ENCODE peak calls at places on chromosomes 13 and 19, in eight cellular contexts. One of them, this sample, is unnamed.

GRCh38 chr13:27393101-27393500 is 31.3 kb upstream of the GTF3A start:
- DNase-seq in ascending aorta: no peak
- DNase-seq in left lung: no peak
- DNase-seq in Calu3: no peak
- DNase-seq in uterus: no peak
- DNase-seq in SK-N-SH: no peak
- DNase-seq in right atrium auricular region: no peak
- DNase-seq in dorsolateral prefrontal cortex: no peak
- DNase-seq in this sample: no peak

GRCh38 chr13:90493667-90494066 is 853.8 kb upstream of the MIR17HG start:
- DNase-seq in right atrium auricular region: no peak
- DNase-seq in left lung: no peak
- DNase-seq in ascending aorta: no peak
- DNase-seq in dorsolateral prefrontal cortex: no peak
- DNase-seq in SK-N-SH: no peak
- DNase-seq in uterus: no peak
- DNase-seq in Calu3: no peak
- DNase-seq in this sample: no peak

GRCh38 chr19:19259741-19260140 is 13.4 kb downstream of the TM6SF2 start:
- DNase-seq in Calu3: no peak
- DNase-seq in ascending aorta: no peak
- DNase-seq in right atrium auricular region: no peak
- DNase-seq in dorsolateral prefrontal cortex: peak; percentile 72
- DNase-seq in left lung: no peak
- DNase-seq in uterus: no peak
- DNase-seq in SK-N-SH: peak; percentile 80
- DNase-seq in this sample: no peak

GRCh38 chr19:45468159-45468651 is 409 bp downstream of the FOSB start:
- DNase-seq in dorsolateral prefrontal cortex: no peak
- DNase-seq in SK-N-SH: no peak
- DNase-seq in left lung: peak; percentile 53
- DNase-seq in uterus: no peak
- DNase-seq in right atrium auricular region: no peak
- DNase-seq in Calu3: peak; percentile 58
- DNase-seq in ascending aorta: no peak
- DNase-seq in this sample: peak; percentile 64

GRCh38 chr13:113364933-113365371 is 1.0 kb upstream of the GRTP1 start:
- DNase-seq in ascending aorta: peak; percentile 61
- DNase-seq in left lung: no peak
- DNase-seq in dorsolateral prefrontal cortex: no peak
- DNase-seq in Calu3: no peak
- DNase-seq in uterus: peak; percentile 43
- DNase-seq in SK-N-SH: peak; percentile 57
- DNase-seq in right atrium auricular region: peak; percentile 56
- DNase-seq in this sample: no peak

GRCh38 chr13:26340812-26341211 is 86.9 kb downstream of the CDK8 start:
- DNase-seq in uterus: no peak
- DNase-seq in ascending aorta: no peak
- DNase-seq in right atrium auricular region: no peak
- DNase-seq in Calu3: no peak
- DNase-seq in left lung: no peak
- DNase-seq in SK-N-SH: no peak
- DNase-seq in dorsolateral prefrontal cortex: no peak
- DNase-seq in this sample: no peak

GRCh38 chr19:35109395-35110112 is 6.1 kb upstream of the FXYD3 start:
- DNase-seq in SK-N-SH: no peak
- DNase-seq in ascending aorta: no peak
- DNase-seq in Calu3: peak; percentile 88
- DNase-seq in right atrium auricular region: no peak
- DNase-seq in dorsolateral prefrontal cortex: peak; percentile 53
- DNase-seq in uterus: no peak
- DNase-seq in left lung: no peak
- DNase-seq in this sample: no peak

GRCh38 chr13:105774739-105775460 is 760.6 kb downstream of the EFNB2 start:
- DNase-seq in Calu3: peak; percentile 33
- DNase-seq in dorsolateral prefrontal cortex: no peak
- DNase-seq in ascending aorta: no peak
- DNase-seq in uterus: no peak
- DNase-seq in left lung: no peak
- DNase-seq in SK-N-SH: no peak
- DNase-seq in right atrium auricular region: no peak
- DNase-seq in this sample: no peak

GRCh38 chr19:17390665-17391370 is 3.2 kb downstream of the CCDC194 start:
- DNase-seq in left lung: peak; percentile 92
- DNase-seq in Calu3: peak; percentile 86
- DNase-seq in uterus: peak; percentile 89
- DNase-seq in ascending aorta: peak; percentile 96
- DNase-seq in right atrium auricular region: peak; percentile 87
- DNase-seq in SK-N-SH: peak; percentile 99
- DNase-seq in dorsolateral prefrontal cortex: peak; percentile 87
- DNase-seq in this sample: peak; percentile 83

GRCh38 chr13:81017525-81018152 is 676.7 kb upstream of the SPRY2 start:
- DNase-seq in Calu3: no peak
- DNase-seq in left lung: no peak
- DNase-seq in uterus: no peak
- DNase-seq in SK-N-SH: peak; percentile 44
- DNase-seq in right atrium auricular region: no peak
- DNase-seq in dorsolateral prefrontal cortex: no peak
- DNase-seq in ascending aorta: no peak
- DNase-seq in this sample: no peak

GRCh38 chr13:36297259-36297599 is 385 bp downstream of the CCDC169 start:
- DNase-seq in ascending aorta: no peak
- DNase-seq in Calu3: no peak
- DNase-seq in uterus: no peak
- DNase-seq in right atrium auricular region: no peak
- DNase-seq in SK-N-SH: no peak
- DNase-seq in left lung: no peak
- DNase-seq in dorsolateral prefrontal cortex: peak; percentile 11
- DNase-seq in this sample: no peak

GRCh38 chr13:102651392-102651791 is 43.5 kb downstream of the METTL21C start:
- DNase-seq in Calu3: no peak
- DNase-seq in ascending aorta: no peak
- DNase-seq in left lung: no peak
- DNase-seq in right atrium auricular region: no peak
- DNase-seq in uterus: no peak
- DNase-seq in SK-N-SH: no peak
- DNase-seq in dorsolateral prefrontal cortex: no peak
- DNase-seq in this sample: no peak

GRCh38 chr13:79267560-79267959 is 138.5 kb downstream of the RBM26 start:
- DNase-seq in Calu3: no peak
- DNase-seq in right atrium auricular region: no peak
- DNase-seq in uterus: no peak
- DNase-seq in dorsolateral prefrontal cortex: no peak
- DNase-seq in SK-N-SH: no peak
- DNase-seq in ascending aorta: no peak
- DNase-seq in left lung: no peak
- DNase-seq in this sample: no peak

GRCh38 chr19:56538254-56538760 is 441 bp upstream of the ZFP28 start:
- DNase-seq in uterus: peak; percentile 89
- DNase-seq in dorsolateral prefrontal cortex: peak; percentile 89
- DNase-seq in right atrium auricular region: peak; percentile 87
- DNase-seq in left lung: peak; percentile 94
- DNase-seq in SK-N-SH: peak; percentile 95
- DNase-seq in Calu3: no peak
- DNase-seq in ascending aorta: peak; percentile 93
- DNase-seq in this sample: peak; percentile 91

GRCh38 chr13:65965496-65965895 is 1264.6 kb downstream of the PCDH9 start:
- DNase-seq in left lung: no peak
- DNase-seq in dorsolateral prefrontal cortex: no peak
- DNase-seq in ascending aorta: no peak
- DNase-seq in uterus: no peak
- DNase-seq in right atrium auricular region: no peak
- DNase-seq in SK-N-SH: no peak
- DNase-seq in Calu3: no peak
- DNase-seq in this sample: no peak

GRCh38 chr13:107211073-107211472 is 643.1 kb upstream of the ARGLU1 start:
- DNase-seq in uterus: peak; percentile 65
- DNase-seq in ascending aorta: peak; percentile 78
- DNase-seq in SK-N-SH: peak; percentile 70
- DNase-seq in right atrium auricular region: peak; percentile 87
- DNase-seq in Calu3: peak; percentile 50
- DNase-seq in dorsolateral prefrontal cortex: peak; percentile 93
- DNase-seq in left lung: peak; percentile 65
- DNase-seq in this sample: no peak

GRCh38 chr13:37886879-37887278 is 17.3 kb upstream of the TRPC4 start:
- DNase-seq in left lung: no peak
- DNase-seq in dorsolateral prefrontal cortex: no peak
- DNase-seq in ascending aorta: no peak
- DNase-seq in Calu3: no peak
- DNase-seq in right atrium auricular region: no peak
- DNase-seq in uterus: peak; percentile 41
- DNase-seq in SK-N-SH: no peak
- DNase-seq in this sample: no peak

GRCh38 chr19:584240-585001 is 5.3 kb upstream of the HCN2 start:
- DNase-seq in right atrium auricular region: no peak
- DNase-seq in Calu3: peak; percentile 63
- DNase-seq in SK-N-SH: peak; percentile 95
- DNase-seq in left lung: no peak
- DNase-seq in dorsolateral prefrontal cortex: peak; percentile 51
- DNase-seq in uterus: no peak
- DNase-seq in ascending aorta: no peak
- DNase-seq in this sample: peak; percentile 68

GRCh38 chr13:97434417-97435296 is 688 bp downstream of the RAP2A start:
- DNase-seq in Calu3: peak; percentile 0
- DNase-seq in SK-N-SH: peak; percentile 22
- DNase-seq in left lung: peak; percentile 52
- DNase-seq in right atrium auricular region: peak; percentile 61
- DNase-seq in dorsolateral prefrontal cortex: peak; percentile 32
- DNase-seq in ascending aorta: peak; percentile 73
- DNase-seq in uterus: peak; percentile 44
- DNase-seq in this sample: peak; percentile 45

GRCh38 chr19:3469638-3470499 is 10.5 kb downstream of the SMIM24 start:
- DNase-seq in left lung: no peak
- DNase-seq in uterus: no peak
- DNase-seq in ascending aorta: no peak
- DNase-seq in SK-N-SH: no peak
- DNase-seq in dorsolateral prefrontal cortex: no peak
- DNase-seq in Calu3: no peak
- DNase-seq in right atrium auricular region: no peak
- DNase-seq in this sample: no peak

GRCh38 chr19:958967-959685 is 25.0 kb upstream of the WDR18 start:
- DNase-seq in Calu3: no peak
- DNase-seq in dorsolateral prefrontal cortex: peak; percentile 63
- DNase-seq in left lung: no peak
- DNase-seq in uterus: no peak
- DNase-seq in ascending aorta: no peak
- DNase-seq in right atrium auricular region: no peak
- DNase-seq in SK-N-SH: no peak
- DNase-seq in this sample: no peak

GRCh38 chr19:11736696-11737095 is 2.0 kb downstream of the ZNF823 start:
- DNase-seq in Calu3: no peak
- DNase-seq in left lung: peak; percentile 38
- DNase-seq in dorsolateral prefrontal cortex: no peak
- DNase-seq in right atrium auricular region: peak; percentile 63
- DNase-seq in ascending aorta: peak; percentile 67
- DNase-seq in uterus: peak; percentile 19
- DNase-seq in SK-N-SH: peak; percentile 21
- DNase-seq in this sample: no peak

GRCh38 chr19:31232220-31232619 is 117.0 kb downstream of the TSHZ3 start:
- DNase-seq in SK-N-SH: no peak
- DNase-seq in ascending aorta: no peak
- DNase-seq in dorsolateral prefrontal cortex: no peak
- DNase-seq in Calu3: no peak
- DNase-seq in right atrium auricular region: no peak
- DNase-seq in left lung: no peak
- DNase-seq in uterus: no peak
- DNase-seq in this sample: no peak
- TF ChIP-seq CTCF in SK-N-SH: no peak
- TF ChIP-seq CTCF in ascending aorta: no peak
- TF ChIP-seq CTCF in dorsolateral prefrontal cortex: no peak
- TF ChIP-seq CTCF in Calu3: no peak
- TF ChIP-seq CTCF in right atrium auricular region: no peak
- TF ChIP-seq CTCF in left lung: no peak
- TF ChIP-seq CTCF in uterus: no peak
- TF ChIP-seq CTCF in this sample: no peak

DNA sequence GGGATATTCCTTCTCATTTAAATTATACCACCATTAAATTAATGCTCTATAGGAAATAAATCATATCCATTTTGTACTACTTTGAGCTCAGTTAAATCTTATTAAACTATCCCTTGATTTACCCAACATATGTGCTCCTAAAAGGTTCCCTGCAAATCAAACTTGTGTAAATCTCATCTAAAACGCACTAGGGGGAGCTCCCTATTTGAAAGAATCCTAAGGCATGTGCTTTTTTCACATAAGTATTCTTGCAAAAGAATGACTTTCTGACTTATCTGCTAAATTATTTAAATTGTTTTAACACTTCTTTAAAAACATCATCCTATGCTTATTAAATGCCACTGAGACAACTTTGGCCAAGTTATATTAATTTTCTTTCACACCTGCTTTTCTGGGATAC is 7.9 kb downstream of the INTS6 start:
- DNase-seq in left lung: no peak
- DNase-seq in dorsolateral prefrontal cortex: no peak
- DNase-seq in Calu3: no peak
- DNase-seq in ascending aorta: no peak
- DNase-seq in SK-N-SH: peak; percentile 29
- DNase-seq in uterus: no peak
- DNase-seq in right atrium auricular region: no peak
- DNase-seq in this sample: no peak
- TF ChIP-seq CTCF in left lung: no peak
- TF ChIP-seq CTCF in dorsolateral prefrontal cortex: peak; percentile 19
- TF ChIP-seq CTCF in Calu3: no peak
- TF ChIP-seq CTCF in ascending aorta: no peak
- TF ChIP-seq CTCF in SK-N-SH: peak; percentile 63
- TF ChIP-seq CTCF in uterus: peak; percentile 16
- TF ChIP-seq CTCF in right atrium auricular region: no peak
- TF ChIP-seq CTCF in this sample: no peak

GRCh38 chr19:6740589-6741348 is 1.3 kb downstream of the TRIP10 start:
- DNase-seq in Calu3: peak; percentile 65
- DNase-seq in dorsolateral prefrontal cortex: no peak
- DNase-seq in left lung: peak; percentile 59
- DNase-seq in SK-N-SH: peak; percentile 81
- DNase-seq in right atrium auricular region: peak; percentile 68
- DNase-seq in ascending aorta: peak; percentile 80
- DNase-seq in uterus: peak; percentile 63
- DNase-seq in this sample: no peak
- TF ChIP-seq CTCF in Calu3: no peak
- TF ChIP-seq CTCF in dorsolateral prefrontal cortex: no peak
- TF ChIP-seq CTCF in left lung: no peak
- TF ChIP-seq CTCF in SK-N-SH: no peak
- TF ChIP-seq CTCF in right atrium auricular region: no peak
- TF ChIP-seq CTCF in ascending aorta: no peak
- TF ChIP-seq CTCF in uterus: no peak
- TF ChIP-seq CTCF in this sample: no peak

DNA sequence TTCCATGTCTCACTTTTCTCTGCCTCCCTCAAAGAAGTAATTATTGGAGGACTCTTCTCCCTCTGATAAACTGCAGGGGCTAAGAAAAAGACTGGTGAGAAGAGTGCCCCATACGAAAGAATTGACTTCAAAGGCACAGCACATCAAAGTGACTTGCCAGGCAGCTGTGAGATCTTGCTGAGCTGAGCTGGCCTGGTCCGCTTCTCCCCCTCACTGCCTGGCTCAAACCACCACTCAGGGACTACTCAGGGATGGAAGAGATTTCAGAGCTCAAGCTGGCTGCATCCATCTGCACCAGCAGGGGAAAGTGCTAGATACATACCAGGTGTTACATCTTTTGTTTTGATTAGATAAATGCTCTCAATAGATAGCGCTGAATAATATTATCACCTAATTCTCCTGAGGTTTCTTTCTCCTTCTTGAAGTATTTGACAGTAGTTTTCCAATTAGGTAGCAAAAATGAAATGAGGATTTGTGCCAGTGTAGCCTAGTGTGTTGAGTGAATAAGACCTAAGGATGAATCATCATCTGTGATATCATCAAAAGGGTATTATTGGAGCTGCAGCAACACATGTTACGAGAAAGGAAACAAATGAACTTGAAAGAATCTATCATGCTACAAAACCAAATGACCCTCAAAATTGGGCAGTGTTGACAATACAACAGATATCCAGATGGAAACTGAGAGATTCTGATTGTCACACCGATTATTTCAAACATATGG is 379.8 kb downstream of the TBC1D4 start:
- DNase-seq in dorsolateral prefrontal cortex: no peak
- DNase-seq in SK-N-SH: no peak
- DNase-seq in uterus: no peak
- DNase-seq in Calu3: no peak
- DNase-seq in right atrium auricular region: no peak
- DNase-seq in left lung: no peak
- DNase-seq in ascending aorta: no peak
- DNase-seq in this sample: no peak
- TF ChIP-seq CTCF in dorsolateral prefrontal cortex: no peak
- TF ChIP-seq CTCF in SK-N-SH: no peak
- TF ChIP-seq CTCF in uterus: no peak
- TF ChIP-seq CTCF in Calu3: no peak
- TF ChIP-seq CTCF in right atrium auricular region: no peak
- TF ChIP-seq CTCF in left lung: no peak
- TF ChIP-seq CTCF in ascending aorta: no peak
- TF ChIP-seq CTCF in this sample: no peak